ENCODE peak calls at places on chromosomes 3 and 15, in seven cellular contexts. P is stomach, H is A549, C is ovary, J is esophagus muscularis mucosa, K is K562, F is transverse colon. L is an unnamed sample.

GRCh38 chr3:148957586-148957985 is 33.8 kb upstream of the GYG1 start:
- DNase-seq in P (no peak), H (peak), C (no peak), J (no peak), K (peak), F (no peak), L (no peak)

GRCh38 chr3:190116551-190117067 is 4.1 kb downstream of the P3H2 start:
- DNase-seq in P (no peak), H (peak), C (no peak), J (no peak), K (no peak), F (no peak), L (no peak)

GRCh38 chr3:36907911-36908646 is 36.8 kb downstream of the TRANK1 start:
- DNase-seq in P (peak), H (peak), C (peak), J (no peak), K (no peak), F (peak), L (peak)

GRCh38 chr15:51051776-51052175 is 42.9 kb downstream of the TNFAIP8L3 start:
- DNase-seq in P (no peak), H (no peak), C (peak), J (peak), K (no peak), F (peak), L (no peak)

GRCh38 chr15:72237286-72238224 is 6.6 kb upstream of the PKM start:
- DNase-seq in P (peak), H (peak), C (no peak), J (peak), K (peak), F (peak), L (peak)

GRCh38 chr3:89606151-89606550 is 498.7 kb downstream of the EPHA3 start:
- DNase-seq in P (no peak), H (no peak), C (no peak), J (no peak), K (no peak), F (no peak), L (no peak)

GRCh38 chr3:72776-73175 is 123.8 kb upstream of the CHL1 start:
- DNase-seq in P (no peak), H (no peak), C (no peak), J (no peak), K (no peak), F (no peak), L (no peak)

GRCh38 chr3:99637381-99638111 is 848 bp upstream of the COL8A1 start:
- DNase-seq in P (no peak), H (no peak), C (peak), J (no peak), K (no peak), F (no peak), L (no peak)

GRCh38 chr3:4866841-4867240 is 112.4 kb upstream of the BHLHE40 start:
- DNase-seq in P (no peak), H (peak), C (no peak), J (no peak), K (no peak), F (peak), L (no peak)

GRCh38 chr3:139832998-139833397 is 102.0 kb upstream of the CLSTN2 start:
- DNase-seq in P (no peak), H (no peak), C (no peak), J (no peak), K (no peak), F (no peak), L (no peak)

GRCh38 chr3:112958749-112959560 is 15.9 kb downstream of the CD200R1 start:
- DNase-seq in P (no peak), H (no peak), C (no peak), J (no peak), K (no peak), F (no peak), L (no peak)

GRCh38 chr15:92164327-92165000 is 229.2 kb upstream of the ST8SIA2 start:
- DNase-seq in P (no peak), H (no peak), C (no peak), J (no peak), K (no peak), F (no peak), L (no peak)

GRCh38 chr3:175932586-175932985 is 1073.5 kb downstream of the NAALADL2 start:
- DNase-seq in P (no peak), H (no peak), C (no peak), J (no peak), K (no peak), F (no peak), L (no peak)

GRCh38 chr3:38266810-38267209 is 1.2 kb downstream of the SLC22A13 start:
- DNase-seq in P (no peak), H (no peak), C (no peak), J (peak), K (no peak), F (no peak), L (no peak)

GRCh38 chr15:40844543-40844981 is 714 bp downstream of the SPINT1 start:
- DNase-seq in P (peak), H (no peak), C (no peak), J (no peak), K (no peak), F (peak), L (no peak)

GRCh38 chr3:38002291-38002876 is 11.8 kb downstream of the VILL start:
- DNase-seq in P (peak), H (no peak), C (no peak), J (no peak), K (no peak), F (peak), L (peak)

GRCh38 chr15:70430029-70430428 is 332.3 kb upstream of the TLE3 start:
- DNase-seq in P (no peak), H (peak), C (no peak), J (no peak), K (no peak), F (no peak), L (no peak)

GRCh38 chr3:24763421-24763820 is 268.8 kb upstream of the THRB start:
- DNase-seq in P (no peak), H (no peak), C (no peak), J (no peak), K (no peak), F (no peak), L (no peak)

GRCh38 chr15:52139599-52140462 is 27.3 kb upstream of the BCL2L10 start:
- DNase-seq in P (peak), H (peak), C (peak), J (no peak), K (peak), F (peak), L (peak)

GRCh38 chr15:60721706-60722105 is 242.8 kb upstream of the ICE2 start:
- DNase-seq in P (no peak), H (no peak), C (no peak), J (no peak), K (no peak), F (no peak), L (no peak)

GRCh38 chr3:38375488-38376097 is 29.0 kb downstream of the XYLB start:
- DNase-seq in P (no peak), H (no peak), C (no peak), J (no peak), K (no peak), F (no peak), L (no peak)

GRCh38 chr3:49721861-49722781 is 1.6 kb downstream of the GMPPB start:
- DNase-seq in P (no peak), H (no peak), C (no peak), J (no peak), K (no peak), F (no peak), L (peak)

GRCh38 chr3:128349963-128350599 is 116.6 kb downstream of the DNAJB8 start:
- DNase-seq in P (peak), H (no peak), C (peak), J (no peak), K (no peak), F (no peak), L (peak)

GRCh38 chr15:51499379-51499976 is 123.1 kb downstream of the DMXL2 start:
- DNase-seq in P (no peak), H (peak), C (no peak), J (no peak), K (peak), F (no peak), L (no peak)

GRCh38 chr3:134483195-134483890 is 2.4 kb downstream of the ANAPC13 start:
- DNase-seq in P (no peak), H (no peak), C (no peak), J (no peak), K (no peak), F (no peak), L (no peak)

GRCh38 chr15:74954515-74954914 is 2.1 kb downstream of the RPP25 start:
- DNase-seq in P (no peak), H (no peak), C (peak), J (no peak), K (peak), F (no peak), L (no peak)

GRCh38 chr15:99962006-99962561 is 228.8 kb upstream of the LYSMD4 start:
- DNase-seq in P (no peak), H (no peak), C (no peak), J (peak), K (no peak), F (no peak), L (peak)

GRCh38 chr15:94080416-94080815 is 150.9 kb upstream of the MCTP2 start:
- DNase-seq in P (no peak), H (no peak), C (no peak), J (peak), K (no peak), F (no peak), L (no peak)

GRCh38 chr3:179452166-179452544 is 885 bp upstream of the GNB4 start:
- DNase-seq in P (no peak), H (no peak), C (no peak), J (peak), K (no peak), F (no peak), L (no peak)

GRCh38 chr3:21718161-21718765 is 32.7 kb downstream of the ZNF385D start:
- DNase-seq in P (no peak), H (no peak), C (no peak), J (no peak), K (no peak), F (no peak), L (no peak)

GRCh38 chr3:75983609-75984290 is 198.4 kb upstream of the ZNF717 start:
- DNase-seq in P (no peak), H (no peak), C (no peak), J (no peak), K (no peak), F (no peak), L (no peak)

GRCh38 chr3:76624128-76624527 is 415.8 kb upstream of the ROBO2 start:
- DNase-seq in P (no peak), H (peak), C (no peak), J (no peak), K (peak), F (no peak), L (no peak)

GRCh38 chr3:153704115-153704514 is 417.1 kb upstream of the ARHGEF26 start:
- DNase-seq in P (no peak), H (no peak), C (no peak), J (no peak), K (no peak), F (no peak), L (no peak)

GRCh38 chr3:134357914-134358811 is 16.1 kb downstream of the AMOTL2 start:
- DNase-seq in P (peak), H (peak), C (no peak), J (no peak), K (peak), F (no peak), L (peak)

GRCh38 chr3:183591881-183592521 is 36.5 kb upstream of the KLHL6 start:
- DNase-seq in P (no peak), H (no peak), C (no peak), J (no peak), K (no peak), F (no peak), L (no peak)

GRCh38 chr3:129312021-129312639 is 33.5 kb downstream of the HMCES start:
- DNase-seq in P (no peak), H (no peak), C (no peak), J (no peak), K (no peak), F (peak), L (no peak)

GRCh38 chr15:50135123-50135541 is 16.1 kb upstream of the ATP8B4 start:
- DNase-seq in P (no peak), H (peak), C (no peak), J (no peak), K (no peak), F (no peak), L (no peak)

GRCh38 chr3:197244751-197245150 is 53.7 kb downstream of the DLG1 start:
- DNase-seq in P (no peak), H (no peak), C (no peak), J (no peak), K (no peak), F (no peak), L (no peak)

GRCh38 chr3:57076422-57076951 is 16.0 kb downstream of the SPATA12 start:
- DNase-seq in P (no peak), H (no peak), C (no peak), J (no peak), K (no peak), F (no peak), L (no peak)

GRCh38 chr3:57077630-57078365 is 17.3 kb downstream of the SPATA12 start:
- DNase-seq in P (no peak), H (no peak), C (no peak), J (no peak), K (no peak), F (no peak), L (no peak)

GRCh38 chr3:57080171-57080570 is 19.7 kb downstream of the SPATA12 start:
- DNase-seq in P (no peak), H (no peak), C (no peak), J (no peak), K (no peak), F (no peak), L (no peak)

GRCh38 chr3:57079221-57079831 is 18.9 kb downstream of the SPATA12 start:
- DNase-seq in P (peak), H (peak), C (peak), J (no peak), K (peak), F (peak), L (peak)

DNA sequence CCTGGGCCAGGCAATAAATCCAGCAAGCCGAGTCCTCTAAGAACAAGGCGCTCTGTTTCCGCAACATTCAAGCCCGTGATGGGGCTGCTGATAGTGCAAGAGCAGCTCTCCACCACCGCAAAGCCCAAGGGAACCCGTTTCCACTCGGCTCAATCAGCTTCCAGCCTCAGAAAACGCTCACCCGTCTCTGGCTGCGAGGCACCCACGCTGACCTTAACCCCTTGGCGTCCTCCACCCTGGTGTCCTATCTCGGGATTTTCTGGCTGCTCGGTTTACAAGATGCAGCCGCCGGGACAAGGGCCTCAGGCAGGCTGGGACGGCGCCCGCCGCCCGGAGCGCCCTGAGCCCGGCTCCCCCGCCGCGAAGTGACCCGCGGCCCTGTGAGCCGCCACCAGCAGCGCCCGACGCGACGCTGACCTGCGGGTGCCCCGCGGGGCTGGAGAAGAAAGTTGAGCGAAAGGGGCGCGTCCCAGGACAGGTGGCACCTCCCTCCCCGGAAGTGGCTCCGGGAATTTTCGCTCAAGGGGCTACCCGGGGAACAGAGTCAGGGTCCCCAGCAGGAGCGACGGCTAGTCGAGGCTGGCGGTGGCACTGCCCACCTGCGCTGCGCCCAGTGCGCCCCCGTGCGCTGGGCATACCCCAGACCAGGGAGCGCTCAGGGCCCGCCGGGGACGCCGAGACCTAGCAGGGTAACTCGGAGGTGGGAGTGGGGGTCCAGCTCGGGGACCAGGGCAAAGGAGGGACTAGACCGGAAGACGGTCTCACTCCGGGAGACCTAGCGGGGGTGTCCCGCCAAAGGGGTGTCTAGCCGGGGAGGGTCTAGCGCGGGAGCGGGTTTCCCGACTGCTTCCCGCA is 18.1 kb downstream of the SPATA12 start:
- DNase-seq in P (peak), H (peak), C (peak), J (no peak), K (peak), F (peak), L (peak)
- TF ChIP-seq POLR2A in P (no peak), H (peak), C (no peak), J (no peak), K (no peak), F (peak), L (no peak)

DNA sequence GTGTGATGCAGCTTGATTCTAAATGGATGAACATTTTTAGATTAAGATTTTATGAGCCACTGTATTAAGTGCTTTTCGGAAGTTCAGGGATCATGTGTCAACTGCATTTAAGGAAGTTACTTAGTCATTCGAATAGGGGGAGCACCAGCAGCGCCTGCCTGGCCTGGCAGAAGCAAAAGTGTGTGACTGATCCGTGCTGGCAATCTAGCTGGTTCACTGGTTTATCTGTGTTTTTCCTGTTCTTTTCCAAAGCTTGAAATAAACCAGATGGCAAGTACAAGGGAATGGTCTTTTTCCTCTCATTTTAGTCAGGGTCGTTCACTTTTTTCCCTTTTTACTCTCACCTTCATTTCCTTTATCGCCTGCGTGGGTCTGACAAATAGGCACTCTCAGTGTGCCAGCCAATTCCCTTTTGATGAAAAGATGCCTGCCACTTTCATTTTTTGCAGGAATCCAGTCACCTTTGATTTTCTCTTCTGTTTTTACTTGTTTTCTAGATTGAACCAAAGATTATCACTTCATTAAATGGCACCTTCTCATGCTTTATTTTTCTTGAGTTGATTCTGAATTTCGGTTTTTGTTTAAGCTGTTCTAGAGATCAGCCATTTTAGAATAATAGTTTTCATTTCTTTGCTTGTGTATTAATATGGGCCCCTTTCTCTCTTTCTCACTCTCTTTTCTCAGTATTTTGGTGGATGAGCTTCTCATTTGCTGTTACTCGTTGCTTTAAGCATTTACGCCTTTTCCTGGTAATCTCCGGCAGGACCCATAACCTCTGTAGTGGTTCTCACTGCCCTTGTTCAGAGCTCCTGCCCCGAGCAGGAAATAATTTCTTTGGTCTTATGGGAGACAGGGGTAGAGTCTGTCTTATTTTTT is 2.8 kb downstream of the ABHD2 start:
- DNase-seq in P (peak), H (peak), C (peak), J (peak), K (no peak), F (peak), L (peak)
- H3K4me3 ChIP-seq in P (peak), H (peak), C (peak), J (peak), K (peak), F (peak), L (peak)

DNA sequence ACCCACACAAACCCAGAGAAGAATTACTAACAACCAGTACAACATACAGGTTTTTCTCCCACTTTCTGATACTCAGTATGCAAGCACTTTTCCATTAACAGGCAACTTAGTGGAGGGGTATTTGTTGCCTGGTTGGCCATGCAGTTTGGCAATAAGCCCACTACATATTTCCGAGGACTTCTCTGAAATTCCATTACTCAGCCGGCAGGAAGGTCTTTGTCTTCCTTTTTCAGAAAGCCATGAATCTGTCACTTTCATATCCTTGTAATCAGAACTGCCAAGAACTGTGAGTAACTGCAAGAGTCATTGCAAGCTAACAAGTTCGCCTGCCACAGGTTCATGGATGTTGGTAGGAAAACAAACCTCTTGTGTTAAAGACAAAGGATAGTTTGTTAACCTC is 422.3 kb upstream of the ROBO1 start:
- DNase-seq in P (no peak), H (peak), C (no peak), J (no peak), K (no peak), F (no peak), L (no peak)
- TF ChIP-seq EP300 in P (no peak), H (no peak), C (no peak), J (no peak), K (no peak), F (no peak), L (no peak)

DNA sequence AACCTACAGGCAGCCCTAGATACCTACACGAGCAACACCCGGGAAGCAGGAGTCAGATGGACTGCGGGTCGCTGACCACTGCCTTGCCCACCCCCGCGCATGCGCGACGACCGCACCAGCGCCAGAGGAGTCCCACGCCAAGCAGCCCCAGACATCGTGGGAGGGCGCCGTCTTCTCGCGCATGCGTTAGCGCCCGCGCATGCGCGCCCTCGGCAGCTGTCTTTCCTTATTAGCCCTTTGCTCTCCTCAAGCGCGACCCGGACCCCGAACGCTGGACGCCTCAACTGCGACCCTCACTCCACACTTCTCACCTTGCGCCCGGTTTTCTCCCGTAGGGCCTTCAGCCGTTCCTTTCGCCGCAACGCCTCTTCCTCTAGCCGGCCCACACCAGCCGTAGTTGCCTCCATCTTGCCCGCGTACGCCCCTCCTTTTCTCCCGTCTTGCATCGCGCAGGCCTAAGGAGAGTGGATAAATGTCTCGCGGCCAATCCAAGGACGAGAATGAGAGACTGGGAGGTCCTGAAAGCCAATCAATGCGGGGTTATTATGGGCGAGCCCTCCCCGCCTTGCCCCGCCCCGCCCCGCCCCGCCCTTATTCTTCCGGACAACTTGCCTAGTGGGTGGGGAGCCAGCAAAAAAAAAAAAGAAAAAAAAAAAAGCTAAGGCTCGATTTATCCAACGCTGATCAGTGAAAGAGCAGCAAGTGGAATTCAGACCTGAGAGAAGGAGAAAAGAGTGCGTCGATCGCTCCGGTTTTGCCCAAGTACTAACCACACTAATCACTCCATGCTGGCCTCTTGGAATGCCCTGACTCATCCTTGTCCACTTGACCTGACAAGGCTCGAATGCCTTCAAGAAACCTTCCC is at the start of gene CCDC12:
- DNase-seq in P (peak), H (peak), C (peak), J (peak), K (peak), F (peak), L (peak)
- TF ChIP-seq POLR2A in P (no peak), H (peak), C (peak), J (peak), K (peak), F (peak), L (peak)

GRCh38 chr15:31392761-31393401 is 66.2 kb downstream of the KLF13 start:
- DNase-seq in P (peak), H (no peak), C (no peak), J (no peak), K (no peak), F (peak), L (peak)
- H3K4me3 ChIP-seq in P (peak), H (peak), C (peak), J (peak), K (no peak), F (peak), L (peak)

GRCh38 chr15:90718232-90718631 is 1.1 kb downstream of the BLM start:
- DNase-seq in P (no peak), H (no peak), C (no peak), J (no peak), K (no peak), F (no peak), L (no peak)
- TF ChIP-seq EP300 in P (no peak), H (no peak), C (no peak), J (no peak), K (no peak), F (no peak), L (no peak)

L was measured in sigmoid colon.